ENCODE peak calls at places on chromosomes 12 and 14, in ten cellular contexts. N is testis, O is ascending aorta, E is choroid plexus epithelial cell, U is astrocyte of the spinal cord, Z is heart left ventricle, T is sigmoid colon, S is fibroblast of mammary gland, W is lower lobe of right lung, X is HL-60. K is an unnamed sample.

GRCh38 chr14:24483604-24484252 is 24.3 kb downstream of the CMA1 start:
- DNase-seq in N (no peak), O (no peak), E (peak), U (no peak), Z (no peak), T (no peak), S (peak), W (no peak), X (no peak), K (no peak)

GRCh38 chr12:56714431-56714929 is 10.6 kb downstream of the NACA start:
- DNase-seq in N (no peak), O (no peak), E (no peak), U (no peak), Z (no peak), T (no peak), S (no peak), W (no peak), X (peak), K (no peak)

GRCh38 chr12:46101121-46101869 is 110.9 kb upstream of the SCAF11 start:
- DNase-seq in N (no peak), O (no peak), E (no peak), U (no peak), Z (no peak), T (no peak), S (peak), W (no peak), X (no peak), K (no peak)

GRCh38 chr12:15700595-15700994 is 88.6 kb downstream of the EPS8 start:
- DNase-seq in N (no peak), O (no peak), E (peak), U (peak), Z (no peak), T (no peak), S (peak), W (no peak), X (peak), K (peak)

GRCh38 chr14:89425931-89426330 is 8.9 kb upstream of the FOXN3 start:
- DNase-seq in N (no peak), O (no peak), E (peak), U (peak), Z (no peak), T (peak), S (peak), W (no peak), X (no peak), K (peak)

GRCh38 chr12:96053476-96054261 is 18.3 kb upstream of the LTA4H start:
- DNase-seq in N (no peak), O (no peak), E (no peak), U (no peak), Z (no peak), T (no peak), S (no peak), W (no peak), X (no peak), K (no peak)

GRCh38 chr14:42222924-42223471 is 616.3 kb downstream of the LRFN5 start:
- DNase-seq in N (peak), O (no peak), E (peak), U (peak), Z (no peak), T (no peak), S (peak), W (no peak), X (no peak), K (peak)

GRCh38 chr14:36973806-36974442 is 198.5 kb downstream of the SLC25A21 start:
- DNase-seq in N (no peak), O (no peak), E (peak), U (peak), Z (no peak), T (no peak), S (peak), W (no peak), X (no peak), K (peak)

GRCh38 chr12:108551556-108551955 is 9.4 kb downstream of the SART3 start:
- DNase-seq in N (no peak), O (no peak), E (peak), U (peak), Z (no peak), T (no peak), S (peak), W (no peak), X (no peak), K (peak)

GRCh38 chr14:33120966-33121365 is 182.3 kb downstream of the NPAS3 start:
- DNase-seq in N (no peak), O (no peak), E (peak), U (peak), Z (no peak), T (no peak), S (peak), W (no peak), X (no peak), K (no peak)

GRCh38 chr14:55191881-55192616 is 664 bp upstream of the DLGAP5 start:
- DNase-seq in N (no peak), O (no peak), E (no peak), U (no peak), Z (no peak), T (no peak), S (no peak), W (no peak), X (no peak), K (peak)

GRCh38 chr12:71415336-71416231 is 24.0 kb upstream of the LGR5 start:
- DNase-seq in N (peak), O (no peak), E (peak), U (peak), Z (no peak), T (no peak), S (peak), W (no peak), X (peak), K (peak)

DNA sequence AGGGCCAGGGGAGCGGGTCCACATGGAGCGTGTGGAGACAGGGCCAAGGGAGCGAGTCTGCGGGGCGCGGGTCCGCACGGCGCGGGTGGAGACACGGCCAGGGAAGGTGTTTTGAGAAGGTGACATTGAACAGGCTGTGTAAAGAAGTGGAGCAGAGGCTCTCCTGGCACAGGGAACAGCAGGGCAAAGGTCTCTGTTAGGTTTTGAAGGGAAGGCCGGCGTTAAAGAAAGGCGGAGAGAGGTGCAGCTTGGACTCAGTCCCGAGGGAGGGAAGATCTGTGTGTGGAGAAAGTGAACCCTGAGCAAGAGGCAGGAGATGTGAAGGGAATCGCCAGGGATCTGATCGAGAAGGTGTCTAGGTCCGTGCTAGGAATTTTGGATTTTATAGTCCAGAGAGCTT is 1.8 kb downstream of the PXMP2 start:
- DNase-seq in N (no peak), O (no peak), E (no peak), U (no peak), Z (no peak), T (no peak), S (no peak), W (no peak), X (no peak), K (no peak)
- H3K4me3 ChIP-seq in N (no peak), O (peak), E (peak), U (no peak), Z (peak), T (no peak), S (no peak), W (no peak), X (no peak), K (no peak)

GRCh38 chr14:61211476-61212262 is 69.5 kb downstream of the TMEM30B start:
- DNase-seq in N (no peak), O (no peak), E (no peak), U (no peak), Z (no peak), T (no peak), S (no peak), W (no peak), X (no peak), K (no peak)

GRCh38 chr14:61213930-61214329 is 67.2 kb downstream of the TMEM30B start:
- DNase-seq in N (no peak), O (no peak), E (no peak), U (no peak), Z (no peak), T (no peak), S (peak), W (no peak), X (no peak), K (no peak)

GRCh38 chr14:61212546-61212945 is 68.6 kb downstream of the TMEM30B start:
- DNase-seq in N (no peak), O (no peak), E (no peak), U (no peak), Z (no peak), T (no peak), S (no peak), W (no peak), X (no peak), K (no peak)

GRCh38 chr14:61215222-61216010 is 65.7 kb downstream of the TMEM30B start:
- DNase-seq in N (no peak), O (no peak), E (no peak), U (no peak), Z (no peak), T (no peak), S (peak), W (no peak), X (no peak), K (peak)

GRCh38 chr14:61213116-61213720 is 67.9 kb downstream of the TMEM30B start:
- DNase-seq in N (no peak), O (no peak), E (peak), U (no peak), Z (no peak), T (no peak), S (peak), W (no peak), X (no peak), K (peak)
- TF ChIP-seq CTCF in N (no peak), O (no peak), E (no peak), U (no peak), Z (no peak), T (no peak), S (no peak), W (no peak), X (no peak), K (no peak)

GRCh38 chr12:110080410-110080809 is 32.1 kb upstream of the C12orf76 start:
- DNase-seq in N (no peak), O (no peak), E (no peak), U (no peak), Z (no peak), T (no peak), S (no peak), W (no peak), X (no peak), K (no peak)

GRCh38 chr12:110084314-110085015 is 36.1 kb upstream of the C12orf76 start:
- DNase-seq in N (no peak), O (no peak), E (no peak), U (no peak), Z (no peak), T (no peak), S (no peak), W (no peak), X (no peak), K (peak)

GRCh38 chr12:110075880-110076279 is 27.6 kb upstream of the C12orf76 start:
- DNase-seq in N (no peak), O (no peak), E (no peak), U (no peak), Z (no peak), T (no peak), S (no peak), W (no peak), X (no peak), K (no peak)

GRCh38 chr12:110077769-110078168 is 29.4 kb upstream of the C12orf76 start:
- DNase-seq in N (no peak), O (no peak), E (peak), U (no peak), Z (no peak), T (no peak), S (peak), W (no peak), X (no peak), K (no peak)

DNA sequence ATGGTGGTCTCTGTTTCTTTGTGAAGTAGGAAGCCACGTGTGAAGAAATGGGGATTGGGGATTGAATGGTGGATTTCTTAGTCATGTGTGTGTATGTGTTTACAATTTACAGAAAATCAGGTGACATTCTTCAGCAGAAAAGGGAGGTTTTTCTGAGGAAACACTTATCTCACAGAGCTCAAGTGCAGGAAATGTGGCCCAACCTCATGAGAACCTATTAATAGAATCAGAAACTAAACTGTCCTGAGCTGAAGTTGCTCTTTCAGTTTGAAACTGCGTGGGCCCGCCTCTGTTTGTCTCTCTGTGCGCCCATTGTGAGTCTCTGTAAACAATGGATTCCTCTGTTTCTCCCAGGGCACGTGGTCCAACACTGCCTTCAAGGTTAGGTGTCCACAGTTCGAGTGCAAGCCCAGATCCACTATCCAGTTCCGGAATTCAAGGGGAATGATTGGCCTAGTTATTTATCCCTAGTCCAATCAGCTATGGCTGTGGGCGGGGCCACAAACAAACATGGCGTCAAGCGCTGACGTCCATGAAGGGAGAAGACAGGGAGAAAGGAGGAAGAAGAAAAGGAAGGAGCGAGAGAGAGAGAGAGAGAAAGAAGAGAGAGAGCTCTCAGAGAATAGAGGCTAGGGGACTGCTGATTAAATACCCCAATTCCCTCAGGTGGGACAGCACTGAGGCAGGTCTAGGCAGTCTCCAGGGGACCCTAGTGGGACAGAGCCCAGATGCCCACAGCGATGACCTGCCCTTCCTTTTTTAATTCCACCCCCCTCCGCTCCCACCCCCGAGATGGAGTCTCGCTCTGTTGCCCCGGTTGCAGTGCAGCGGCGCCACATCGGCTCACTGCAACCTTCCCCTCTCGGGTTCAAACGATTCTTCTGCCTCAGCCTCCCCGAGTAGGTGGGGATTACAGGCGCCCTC is 31.4 kb upstream of the C12orf76 start:
- DNase-seq in N (peak), O (no peak), E (peak), U (no peak), Z (peak), T (peak), S (no peak), W (peak), X (peak), K (no peak)
- H3K4me3 ChIP-seq in N (peak), O (no peak), E (no peak), U (no peak), Z (peak), T (no peak), S (no peak), W (peak), X (peak), K (no peak)

GRCh38 chr14:105217764-105218163 is 30.6 kb upstream of the BTBD6 start:
- DNase-seq in N (no peak), O (no peak), E (no peak), U (no peak), Z (no peak), T (no peak), S (no peak), W (peak), X (no peak), K (no peak)
- TF ChIP-seq CTCF in N (no peak), O (no peak), E (no peak), U (no peak), Z (no peak), T (no peak), S (no peak), W (no peak), X (no peak), K (no peak)

DNA sequence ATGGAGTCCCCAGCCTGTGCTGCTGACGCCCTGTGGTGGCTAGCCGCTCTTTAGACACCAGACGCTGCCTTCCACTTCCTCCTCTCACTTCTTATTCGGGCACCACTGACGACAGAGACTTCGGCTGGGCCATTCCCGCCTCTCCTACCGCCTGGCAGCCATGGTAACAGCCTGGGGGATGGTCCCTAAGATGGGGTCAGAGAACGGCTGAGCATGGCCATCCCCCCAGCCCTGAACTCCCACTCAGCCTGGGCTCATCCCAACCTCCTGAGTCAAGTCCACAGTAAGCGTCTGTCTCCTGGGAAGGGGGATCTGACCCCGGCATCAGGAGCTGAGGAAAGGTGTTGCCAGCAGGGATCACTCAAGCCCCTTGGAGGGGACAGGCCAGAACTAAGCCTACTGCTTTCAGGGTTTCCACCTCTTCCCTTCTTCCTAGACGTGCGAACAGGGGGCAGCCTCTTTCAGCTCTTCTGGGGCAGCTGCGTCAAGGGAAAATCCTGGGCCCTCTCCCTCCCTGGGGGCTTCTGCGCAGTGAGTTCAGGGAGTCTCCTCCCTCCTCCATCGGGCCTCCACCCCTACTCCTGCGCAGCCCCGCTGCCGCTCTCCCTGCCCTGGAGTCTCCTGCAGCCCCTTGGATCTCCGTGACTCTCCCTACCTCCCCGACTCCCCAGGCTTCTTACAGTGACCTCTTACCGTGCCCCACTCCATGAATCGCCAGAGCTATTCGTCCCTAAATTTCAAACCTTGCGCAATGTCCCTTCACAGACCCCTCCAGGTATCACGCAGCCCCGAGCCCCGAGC is 643 bp upstream of the TAMALIN start:
- DNase-seq in N (peak), O (peak), E (no peak), U (no peak), Z (peak), T (peak), S (no peak), W (peak), X (no peak), K (no peak)
- H3K4me3 ChIP-seq in N (peak), O (peak), E (peak), U (no peak), Z (peak), T (peak), S (no peak), W (peak), X (no peak), K (peak)